ENCODE peak calls at places on chromosomes 3 and 15, in seven cellular contexts. T, G, O, P, K, X and J are unnamed samples.

GRCh38 chr3:52333869-52334557 is 17.9 kb downstream of the DNAH1 start:
- DNase-seq in T (no peak), G (peak; percentile 71), O (no peak), P (peak; percentile 15), K (peak; percentile 43), X (no peak), J (no peak)

GRCh38 chr15:65841121-65841930 is 28.0 kb upstream of the RAB11A start:
- DNase-seq in T (no peak), G (no peak), O (no peak), P (peak; percentile 40), K (no peak), X (peak; percentile 39), J (no peak)

GRCh38 chr15:27017168-27017809 is 46.3 kb downstream of the GABRG3 start:
- DNase-seq in T (peak; percentile 27), G (peak; percentile 66), O (no peak), P (peak; percentile 37), K (peak; percentile 73), X (peak; percentile 26), J (peak; percentile 44)

GRCh38 chr3:128592891-128593290 is 57.7 kb downstream of the RPN1 start:
- DNase-seq in T (no peak), G (no peak), O (no peak), P (no peak), K (no peak), X (no peak), J (no peak)

GRCh38 chr15:94028809-94029208 is 202.6 kb upstream of the MCTP2 start:
- DNase-seq in T (no peak), G (no peak), O (no peak), P (no peak), K (no peak), X (no peak), J (no peak)

GRCh38 chr15:67085237-67085817 is 19.9 kb downstream of the SMAD3 start:
- DNase-seq in T (no peak), G (no peak), O (no peak), P (no peak), K (no peak), X (no peak), J (no peak)

GRCh38 chr15:25680659-25680970 is 182.5 kb downstream of the ATP10A start:
- DNase-seq in T (no peak), G (no peak), O (no peak), P (no peak), K (no peak), X (no peak), J (no peak)

GRCh38 chr3:130604806-130605205 is 87.8 kb downstream of the COL6A6 start:
- DNase-seq in T (no peak), G (no peak), O (no peak), P (no peak), K (no peak), X (no peak), J (no peak)

GRCh38 chr3:188489639-188490405 is 335.9 kb downstream of the LPP start:
- DNase-seq in T (no peak), G (no peak), O (no peak), P (peak; percentile 83), K (no peak), X (no peak), J (no peak)

GRCh38 chr3:73453676-73454075 is 171.1 kb downstream of the PDZRN3 start:
- DNase-seq in T (no peak), G (peak; percentile 33), O (no peak), P (peak; percentile 58), K (no peak), X (no peak), J (no peak)

GRCh38 chr3:127954642-127955041 is 39.6 kb downstream of the KBTBD12 start:
- DNase-seq in T (no peak), G (no peak), O (no peak), P (no peak), K (no peak), X (no peak), J (no peak)

GRCh38 chr3:112115161-112115739 is 17.8 kb downstream of the GCSAM start:
- DNase-seq in T (no peak), G (no peak), O (no peak), P (peak; percentile 5), K (no peak), X (no peak), J (no peak)

GRCh38 chr3:179148446-179149238 is 485 bp downstream of the PIK3CA start:
- DNase-seq in T (no peak), G (no peak), O (no peak), P (peak; percentile 51), K (peak; percentile 7), X (no peak), J (no peak)

GRCh38 chr3:121481116-121481895 is 64.5 kb downstream of the POLQ start:
- DNase-seq in T (no peak), G (no peak), O (no peak), P (peak; percentile 5), K (no peak), X (no peak), J (peak; percentile 17)

GRCh38 chr15:97995881-97996603 is 35.5 kb downstream of the ARRDC4 start:
- DNase-seq in T (no peak), G (no peak), O (no peak), P (peak; percentile 5), K (no peak), X (no peak), J (no peak)

GRCh38 chr15:72238586-72238985 is 7.6 kb upstream of the PKM start:
- DNase-seq in T (no peak), G (no peak), O (no peak), P (no peak), K (no peak), X (no peak), J (no peak)

GRCh38 chr15:72237286-72238224 is 6.6 kb upstream of the PKM start:
- DNase-seq in T (peak; percentile 93), G (no peak), O (peak; percentile 94), P (peak; percentile 97), K (peak; percentile 85), X (peak; percentile 94), J (peak; percentile 95)

GRCh38 chr15:72248514-72248913 is 17.5 kb upstream of the PKM start:
- DNase-seq in T (no peak), G (no peak), O (no peak), P (no peak), K (no peak), X (no peak), J (no peak)

GRCh38 chr15:72239652-72240051 is 8.7 kb upstream of the PKM start:
- DNase-seq in T (no peak), G (no peak), O (no peak), P (no peak), K (no peak), X (no peak), J (no peak)

DNA sequence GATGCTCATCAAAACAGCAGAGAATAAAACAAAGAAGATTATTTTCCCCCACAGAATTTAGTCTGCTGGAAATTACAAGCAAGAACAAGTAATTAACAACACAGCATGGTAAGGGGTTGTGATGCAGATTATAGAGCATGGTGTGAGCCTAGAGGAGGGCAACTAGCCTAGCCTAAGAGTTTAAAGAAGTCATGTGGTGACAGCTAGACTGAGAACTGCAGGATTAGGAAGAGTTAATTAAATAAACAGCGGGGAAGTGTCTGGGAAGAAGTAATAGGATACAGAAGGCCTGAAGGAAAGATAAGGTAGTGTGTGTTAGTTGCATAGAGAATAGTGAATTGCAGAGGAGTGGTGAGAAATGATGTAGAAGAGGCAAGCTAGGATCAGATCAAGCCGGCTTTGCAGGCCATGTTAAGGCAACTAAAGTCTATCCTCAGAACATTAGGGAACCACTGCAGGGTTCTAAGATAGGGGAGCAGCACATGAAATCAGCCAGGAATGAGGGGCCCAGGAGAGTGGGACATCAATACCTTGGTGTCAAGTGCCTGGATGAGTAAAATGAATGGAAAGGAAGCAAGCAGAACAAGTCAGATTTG is 11.9 kb upstream of the PKM start:
- DNase-seq in T (no peak), G (no peak), O (no peak), P (no peak), K (no peak), X (no peak), J (no peak)
- TF ChIP-seq CTCF in T (no peak), G (no peak), O (no peak), P (no peak), K (no peak), X (no peak), J (no peak)

GRCh38 chr3:79767953-79768282 is at the start of gene ROBO1:
- DNase-seq in T (no peak), G (no peak), O (no peak), P (no peak), K (no peak), X (no peak), J (no peak)
- H3K4me3 ChIP-seq in T (no peak within 1 kb of the TSS), G (no peak within 1 kb of the TSS), O (no peak within 1 kb of the TSS), P (peak within 1 kb of the TSS; percentile 9), K (no peak within 1 kb of the TSS), X (peak within 1 kb of the TSS; percentile 39), J (no peak within 1 kb of the TSS)

DNA sequence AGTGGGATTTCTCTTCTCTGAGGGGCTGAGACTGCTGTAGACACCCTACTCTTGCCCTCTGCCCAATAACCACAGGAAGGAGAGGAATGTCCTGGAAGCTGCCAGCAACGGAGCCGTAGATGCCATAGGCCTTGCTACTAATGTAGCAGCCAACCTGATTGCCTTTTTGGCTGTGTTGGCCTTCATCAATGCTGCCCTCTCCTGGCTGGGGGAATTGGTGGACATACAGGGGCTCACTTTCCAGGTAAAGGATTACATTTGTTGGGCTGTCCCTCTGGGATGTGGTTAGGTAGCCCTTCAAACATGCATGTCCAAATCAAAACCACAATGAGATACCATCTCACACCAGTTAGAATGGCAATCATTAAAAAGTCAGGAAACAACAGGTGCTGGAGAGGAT is 16.1 kb downstream of the SLC28A2 start:
- DNase-seq in T (no peak), G (no peak), O (no peak), P (no peak), K (peak; percentile 30), X (no peak), J (no peak)
- TF ChIP-seq CTCF in T (no peak), G (peak; percentile 26), O (peak; percentile 4), P (no peak), K (peak; percentile 66), X (no peak), J (no peak)

GRCh38 chr3:134029734-134030381 is at the start of gene SLCO2A1:
- DNase-seq in T (no peak), G (no peak), O (no peak), P (peak; percentile 28), K (no peak), X (no peak), J (no peak)
- H3K4me3 ChIP-seq in T (no peak within 1 kb of the TSS), G (peak within 1 kb of the TSS; percentile 56), O (peak within 1 kb of the TSS; percentile 60), P (peak within 1 kb of the TSS; percentile 59), K (peak within 1 kb of the TSS; percentile 58), X (peak within 1 kb of the TSS; percentile 50), J (peak within 1 kb of the TSS; percentile 41)